ENCODE peak calls at places on chromosomes 2 and 18, in four cellular contexts. One of them, this sample, is unnamed.

GRCh38 chr2:231769170-231770136 is 11.6 kb downstream of the PDE6D start:
- DNase-seq in PC-3: no peak
- DNase-seq in NCI-H1105: no peak
- DNase-seq in NCI-H1092 treated with DMSO at 0.1 percent for 48 hours: no peak
- DNase-seq in this sample: no peak

GRCh38 chr18:49249523-49249922 is 210.9 kb downstream of the DYM start:
- DNase-seq in NCI-H1105: no peak
- DNase-seq in PC-3: peak; percentile 66
- DNase-seq in NCI-H1092 treated with DMSO at 0.1 percent for 48 hours: no peak
- DNase-seq in this sample: peak; percentile 78

GRCh38 chr18:9642799-9643445 is 28.6 kb upstream of the PPP4R1 start:
- DNase-seq in NCI-H1092 treated with DMSO at 0.1 percent for 48 hours: no peak
- DNase-seq in PC-3: peak; percentile 35
- DNase-seq in NCI-H1105: no peak
- DNase-seq in this sample: no peak

GRCh38 chr2:178934571-178934970 is 115.4 kb downstream of the CCDC141 start:
- DNase-seq in NCI-H1105: no peak
- DNase-seq in PC-3: no peak
- DNase-seq in NCI-H1092 treated with DMSO at 0.1 percent for 48 hours: no peak
- DNase-seq in this sample: no peak

GRCh38 chr2:145906356-145906755 is 1386.4 kb upstream of the ZEB2 start:
- DNase-seq in NCI-H1092 treated with DMSO at 0.1 percent for 48 hours: no peak
- DNase-seq in PC-3: peak; percentile 93
- DNase-seq in NCI-H1105: no peak
- DNase-seq in this sample: no peak

GRCh38 chr2:24329700-24330099 is 30.6 kb downstream of the ITSN2 start:
- DNase-seq in NCI-H1092 treated with DMSO at 0.1 percent for 48 hours: no peak
- DNase-seq in PC-3: no peak
- DNase-seq in NCI-H1105: no peak
- DNase-seq in this sample: no peak

GRCh38 chr2:233857511-233858118 is 3.3 kb upstream of the HJURP start:
- DNase-seq in PC-3: peak; percentile 53
- DNase-seq in NCI-H1092 treated with DMSO at 0.1 percent for 48 hours: no peak
- DNase-seq in NCI-H1105: no peak
- DNase-seq in this sample: no peak

GRCh38 chr18:10495936-10496335 is 29.9 kb upstream of the NAPG start:
- DNase-seq in NCI-H1092 treated with DMSO at 0.1 percent for 48 hours: no peak
- DNase-seq in PC-3: no peak
- DNase-seq in NCI-H1105: no peak
- DNase-seq in this sample: no peak

GRCh38 chr18:46301571-46301970 is 197.4 kb downstream of the HAUS1 start:
- DNase-seq in NCI-H1105: no peak
- DNase-seq in PC-3: no peak
- DNase-seq in NCI-H1092 treated with DMSO at 0.1 percent for 48 hours: no peak
- DNase-seq in this sample: no peak

GRCh38 chr2:234939576-234939975 is 12.2 kb upstream of the SH3BP4 start:
- DNase-seq in NCI-H1105: no peak
- DNase-seq in NCI-H1092 treated with DMSO at 0.1 percent for 48 hours: no peak
- DNase-seq in PC-3: no peak
- DNase-seq in this sample: no peak

GRCh38 chr2:113102133-113102532 is 25.3 kb upstream of the IL1RN start:
- DNase-seq in NCI-H1105: no peak
- DNase-seq in PC-3: peak; percentile 44
- DNase-seq in NCI-H1092 treated with DMSO at 0.1 percent for 48 hours: no peak
- DNase-seq in this sample: no peak

GRCh38 chr2:109699646-109700045 is 85.5 kb downstream of the SOWAHC start:
- DNase-seq in NCI-H1092 treated with DMSO at 0.1 percent for 48 hours: no peak
- DNase-seq in PC-3: no peak
- DNase-seq in NCI-H1105: no peak
- DNase-seq in this sample: no peak

GRCh38 chr2:18546586-18546985 is 13.9 kb downstream of the RDH14 start:
- DNase-seq in NCI-H1105: peak; percentile 2
- DNase-seq in NCI-H1092 treated with DMSO at 0.1 percent for 48 hours: peak; percentile 29
- DNase-seq in PC-3: no peak
- DNase-seq in this sample: no peak